ENCODE peak calls at places on chromosomes 5 and 9, in four cellular contexts. One of them, this sample, is unnamed.

GRCh38 chr9:132411091-132411508 is 1.1 kb downstream of the CFAP77 start:
- DNase-seq in HepG2: peak; percentile 54
- DNase-seq in DND-41: peak; percentile 60
- DNase-seq in CD8-positive, alpha-beta T cell: peak; percentile 41
- DNase-seq in this sample: peak; percentile 61

GRCh38 chr9:108889649-108890067 is 27.6 kb downstream of the ACTL7A start:
- DNase-seq in HepG2: peak; percentile 80
- DNase-seq in DND-41: no peak
- DNase-seq in CD8-positive, alpha-beta T cell: no peak
- DNase-seq in this sample: no peak

GRCh38 chr9:134345737-134346136 is 19.5 kb downstream of the RXRA start:
- DNase-seq in HepG2: no peak
- DNase-seq in DND-41: no peak
- DNase-seq in CD8-positive, alpha-beta T cell: no peak
- DNase-seq in this sample: no peak

GRCh38 chr5:40046792-40047191 is 622.0 kb upstream of the DAB2 start:
- DNase-seq in HepG2: no peak
- DNase-seq in DND-41: no peak
- DNase-seq in CD8-positive, alpha-beta T cell: no peak
- DNase-seq in this sample: no peak

GRCh38 chr5:32942225-32942989 is 231.3 kb downstream of the NPR3 start:
- DNase-seq in HepG2: peak; percentile 38
- DNase-seq in DND-41: peak; percentile 19
- DNase-seq in CD8-positive, alpha-beta T cell: no peak
- DNase-seq in this sample: peak; percentile 64

GRCh38 chr5:169534311-169534880 is 49.2 kb upstream of the SPDL1 start:
- DNase-seq in HepG2: no peak
- DNase-seq in DND-41: no peak
- DNase-seq in CD8-positive, alpha-beta T cell: no peak
- DNase-seq in this sample: no peak

GRCh38 chr5:3004361-3005080 is 253.0 kb upstream of the IRX2 start:
- DNase-seq in HepG2: no peak
- DNase-seq in DND-41: no peak
- DNase-seq in CD8-positive, alpha-beta T cell: no peak
- DNase-seq in this sample: no peak

GRCh38 chr9:100933656-100934055 is 94.9 kb upstream of the PLPPR1 start:
- DNase-seq in HepG2: no peak
- DNase-seq in DND-41: no peak
- DNase-seq in CD8-positive, alpha-beta T cell: no peak
- DNase-seq in this sample: no peak

GRCh38 chr5:81525690-81526089 is 131.8 kb upstream of the ACOT12 start:
- DNase-seq in HepG2: no peak
- DNase-seq in DND-41: no peak
- DNase-seq in CD8-positive, alpha-beta T cell: no peak
- DNase-seq in this sample: no peak

GRCh38 chr5:44827681-44828080 is 18.9 kb downstream of the MRPS30 start:
- DNase-seq in HepG2: no peak
- DNase-seq in DND-41: no peak
- DNase-seq in CD8-positive, alpha-beta T cell: no peak
- DNase-seq in this sample: no peak

GRCh38 chr9:109305801-109306200 is 15.1 kb downstream of the EPB41L4B start:
- DNase-seq in HepG2: no peak
- DNase-seq in DND-41: no peak
- DNase-seq in CD8-positive, alpha-beta T cell: no peak
- DNase-seq in this sample: no peak

GRCh38 chr5:55934117-55934613 is 60.6 kb downstream of the IL6ST start:
- DNase-seq in HepG2: peak; percentile 100
- DNase-seq in DND-41: no peak
- DNase-seq in CD8-positive, alpha-beta T cell: no peak
- DNase-seq in this sample: no peak

DNA sequence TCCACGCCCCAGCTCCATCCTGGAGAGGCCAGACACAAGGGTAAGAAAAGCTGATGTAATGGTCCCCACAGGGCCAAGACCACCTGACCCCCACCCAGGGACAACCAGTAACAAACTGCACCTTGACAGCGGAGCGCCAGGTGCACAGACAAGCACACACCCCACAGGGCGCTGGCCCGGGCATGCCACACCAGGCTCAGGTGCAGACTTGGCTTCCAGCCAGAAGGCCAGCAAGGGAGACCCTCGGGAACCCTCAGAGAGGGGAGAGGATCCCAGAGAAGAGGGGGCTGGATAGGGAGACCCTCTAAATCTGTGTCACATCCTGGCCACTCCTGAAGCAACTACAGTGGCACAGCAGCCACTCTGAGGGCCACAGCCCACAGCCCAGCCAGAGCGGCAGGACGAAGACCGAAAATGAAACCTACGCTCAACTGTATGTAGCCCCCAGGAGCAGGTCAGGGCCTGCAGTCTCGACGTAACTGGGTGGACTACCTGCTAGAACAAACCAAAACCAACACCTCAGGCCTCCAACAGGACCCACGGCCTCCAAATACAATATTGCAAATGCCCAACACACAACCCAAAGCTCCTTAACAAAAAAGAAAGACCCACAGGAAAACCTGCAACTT is 18.5 kb downstream of the CAMSAP1 start:
- DNase-seq in HepG2: no peak
- DNase-seq in DND-41: no peak
- DNase-seq in CD8-positive, alpha-beta T cell: no peak
- DNase-seq in this sample: no peak
- H3K4me3 ChIP-seq in HepG2: no peak overlapping the region
- H3K4me3 ChIP-seq in DND-41: no peak overlapping the region
- H3K4me3 ChIP-seq in CD8-positive, alpha-beta T cell: no peak overlapping the region
- H3K4me3 ChIP-seq in this sample: no peak overlapping the region

GRCh38 chr5:141512390-141513020 is 23.6 kb downstream of the PCDHGC5 start:
- DNase-seq in HepG2: peak; percentile 45
- DNase-seq in DND-41: peak; percentile 56
- DNase-seq in CD8-positive, alpha-beta T cell: peak; percentile 76
- DNase-seq in this sample: peak; percentile 48

GRCh38 chr5:141511771-141512325 is 23.0 kb downstream of the PCDHGC5 start:
- DNase-seq in HepG2: no peak
- DNase-seq in DND-41: no peak
- DNase-seq in CD8-positive, alpha-beta T cell: no peak
- DNase-seq in this sample: no peak

GRCh38 chr5:141514330-141515111 is 25.6 kb downstream of the PCDHGC5 start:
- DNase-seq in HepG2: no peak
- DNase-seq in DND-41: no peak
- DNase-seq in CD8-positive, alpha-beta T cell: no peak
- DNase-seq in this sample: no peak

GRCh38 chr5:141513627-141514329 is 24.9 kb downstream of the PCDHGC5 start:
- DNase-seq in HepG2: no peak
- DNase-seq in DND-41: no peak
- DNase-seq in CD8-positive, alpha-beta T cell: no peak
- DNase-seq in this sample: no peak

DNA sequence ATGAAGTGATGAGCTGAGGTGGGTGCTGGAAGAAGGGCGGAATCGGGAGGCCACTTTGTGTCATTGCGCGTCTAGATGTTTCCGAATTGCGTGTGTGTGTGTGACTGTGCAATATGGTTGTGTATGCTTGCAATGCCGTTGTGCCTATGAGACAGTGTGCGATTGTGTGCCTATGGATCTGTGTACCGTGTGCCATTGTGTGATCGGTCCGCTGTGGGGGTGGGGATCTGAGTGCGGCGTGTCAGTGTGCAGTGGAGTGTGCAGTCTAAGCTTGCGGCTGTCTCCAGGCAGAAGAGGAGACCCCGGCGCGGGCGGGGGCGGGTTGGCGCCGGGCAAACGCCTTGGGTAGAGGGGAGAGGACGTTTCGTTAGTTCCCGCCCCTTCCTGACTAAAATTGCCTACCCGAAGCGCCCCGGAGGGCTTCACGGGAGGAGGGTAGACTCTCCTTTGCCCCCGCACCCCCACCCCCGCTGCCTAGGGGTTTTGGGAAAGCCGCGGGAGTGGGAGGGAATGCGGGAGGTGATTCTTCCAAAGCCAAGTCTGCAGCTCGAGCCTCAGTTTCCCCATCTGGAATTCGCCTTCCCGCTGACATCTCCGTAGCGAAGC is 24.2 kb downstream of the PCDHGC5 start:
- DNase-seq in HepG2: no peak
- DNase-seq in DND-41: no peak
- DNase-seq in CD8-positive, alpha-beta T cell: no peak
- DNase-seq in this sample: no peak
- H3K4me3 ChIP-seq in HepG2: no peak overlapping the region
- H3K4me3 ChIP-seq in DND-41: no peak overlapping the region
- H3K4me3 ChIP-seq in CD8-positive, alpha-beta T cell: peak overlapping the region; percentile 50
- H3K4me3 ChIP-seq in this sample: no peak overlapping the region

DNA sequence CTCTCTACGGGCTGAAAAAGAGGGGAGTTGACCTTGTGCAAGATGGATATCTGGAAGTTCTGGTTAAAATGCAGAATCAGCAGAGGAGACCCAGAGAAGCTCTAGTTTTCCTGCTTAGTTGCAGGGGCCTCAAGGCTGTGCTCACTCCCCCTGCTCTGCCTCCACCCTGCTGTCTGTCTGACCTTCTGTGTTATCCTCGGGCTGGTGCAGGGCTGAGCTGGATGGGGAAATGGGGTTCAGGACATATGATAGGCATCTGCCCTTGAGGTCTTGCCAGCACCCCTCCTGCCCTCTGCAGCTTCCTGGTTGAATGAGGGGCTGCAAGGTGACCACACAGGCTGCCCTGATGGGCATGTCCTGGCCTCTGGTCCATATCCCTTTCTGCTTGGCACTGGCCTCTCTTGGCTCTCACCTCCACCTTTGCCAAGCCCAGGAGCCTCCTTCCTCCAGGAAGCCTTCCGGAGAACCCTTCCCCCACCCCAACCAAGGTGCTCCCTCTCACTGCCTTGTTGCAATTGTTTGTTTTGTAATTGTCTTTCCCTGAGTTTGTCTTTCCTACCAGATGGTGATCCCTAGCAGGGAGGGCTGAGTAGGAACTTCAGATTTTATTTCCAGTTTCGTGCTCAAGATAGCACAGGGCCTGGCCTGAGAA is 1.3 kb downstream of the TMEM268 start:
- DNase-seq in HepG2: no peak
- DNase-seq in DND-41: peak; percentile 9
- DNase-seq in CD8-positive, alpha-beta T cell: no peak
- DNase-seq in this sample: no peak
- H3K4me3 ChIP-seq in HepG2: peak overlapping the region; percentile 61
- H3K4me3 ChIP-seq in DND-41: peak overlapping the region; percentile 63
- H3K4me3 ChIP-seq in CD8-positive, alpha-beta T cell: peak overlapping the region; percentile 90
- H3K4me3 ChIP-seq in this sample: peak overlapping the region; percentile 87

GRCh38 chr9:130825051-130825651 is 9.9 kb upstream of the ABL1 start:
- DNase-seq in HepG2: no peak
- DNase-seq in DND-41: no peak
- DNase-seq in CD8-positive, alpha-beta T cell: no peak
- DNase-seq in this sample: no peak
- H3K4me3 ChIP-seq in HepG2: no peak overlapping the region
- H3K4me3 ChIP-seq in DND-41: no peak overlapping the region
- H3K4me3 ChIP-seq in CD8-positive, alpha-beta T cell: no peak overlapping the region
- H3K4me3 ChIP-seq in this sample: no peak overlapping the region

GRCh38 chr9:975740-976257 is 656 bp upstream of the DMRT3 start:
- DNase-seq in HepG2: no peak
- DNase-seq in DND-41: no peak
- DNase-seq in CD8-positive, alpha-beta T cell: no peak
- DNase-seq in this sample: no peak

GRCh38 chr9:974064-974992 is 2.1 kb upstream of the DMRT3 start:
- DNase-seq in HepG2: no peak
- DNase-seq in DND-41: no peak
- DNase-seq in CD8-positive, alpha-beta T cell: no peak
- DNase-seq in this sample: no peak

GRCh38 chr9:976258-976804 is at the start of gene DMRT3:
- DNase-seq in HepG2: no peak
- DNase-seq in DND-41: no peak
- DNase-seq in CD8-positive, alpha-beta T cell: no peak
- DNase-seq in this sample: no peak

GRCh38 chr9:976805-977360 is 428 bp downstream of the DMRT3 start:
- DNase-seq in HepG2: no peak
- DNase-seq in DND-41: no peak
- DNase-seq in CD8-positive, alpha-beta T cell: no peak
- DNase-seq in this sample: no peak

GRCh38 chr9:974993-975739 is 1.3 kb upstream of the DMRT3 start:
- DNase-seq in HepG2: no peak
- DNase-seq in DND-41: no peak
- DNase-seq in CD8-positive, alpha-beta T cell: no peak
- DNase-seq in this sample: no peak
- H3K4me3 ChIP-seq in HepG2: no peak overlapping the region
- H3K4me3 ChIP-seq in DND-41: no peak overlapping the region
- H3K4me3 ChIP-seq in CD8-positive, alpha-beta T cell: no peak overlapping the region
- H3K4me3 ChIP-seq in this sample: no peak overlapping the region

GRCh38 chr5:54523534-54523933 is 6.0 kb downstream of the SNX18 start:
- DNase-seq in HepG2: no peak
- DNase-seq in DND-41: no peak
- DNase-seq in CD8-positive, alpha-beta T cell: no peak
- DNase-seq in this sample: no peak

GRCh38 chr5:54524082-54524481 is 6.5 kb downstream of the SNX18 start:
- DNase-seq in HepG2: no peak
- DNase-seq in DND-41: no peak
- DNase-seq in CD8-positive, alpha-beta T cell: no peak
- DNase-seq in this sample: no peak

GRCh38 chr5:54520940-54521339 is 3.4 kb downstream of the SNX18 start:
- DNase-seq in HepG2: no peak
- DNase-seq in DND-41: no peak
- DNase-seq in CD8-positive, alpha-beta T cell: no peak
- DNase-seq in this sample: no peak

GRCh38 chr5:54520438-54520846 is 2.9 kb downstream of the SNX18 start:
- DNase-seq in HepG2: no peak
- DNase-seq in DND-41: no peak
- DNase-seq in CD8-positive, alpha-beta T cell: no peak
- DNase-seq in this sample: no peak

DNA sequence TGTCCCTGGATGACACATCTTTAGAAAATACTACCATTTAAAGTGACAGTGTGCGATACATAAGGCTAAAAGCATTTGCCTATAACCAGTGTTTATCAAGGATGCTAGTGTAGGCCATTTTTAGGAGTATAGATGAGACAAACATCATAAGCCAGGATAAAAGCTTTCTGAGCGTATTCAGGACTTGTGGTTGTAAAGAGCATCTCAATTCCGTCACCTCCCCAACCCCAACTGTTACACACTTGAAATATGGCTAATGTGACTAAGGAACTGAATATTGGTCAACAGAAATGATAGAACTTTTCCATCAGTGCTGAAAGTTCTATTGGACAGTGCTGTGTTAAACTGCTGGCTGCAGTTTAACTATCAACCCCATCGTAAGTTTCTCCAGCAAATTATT is 4.5 kb downstream of the SNX18 start:
- DNase-seq in HepG2: no peak
- DNase-seq in DND-41: no peak
- DNase-seq in CD8-positive, alpha-beta T cell: no peak
- DNase-seq in this sample: no peak
- H3K4me3 ChIP-seq in HepG2: no peak overlapping the region
- H3K4me3 ChIP-seq in DND-41: no peak overlapping the region
- H3K4me3 ChIP-seq in CD8-positive, alpha-beta T cell: no peak overlapping the region
- H3K4me3 ChIP-seq in this sample: no peak overlapping the region

DNA sequence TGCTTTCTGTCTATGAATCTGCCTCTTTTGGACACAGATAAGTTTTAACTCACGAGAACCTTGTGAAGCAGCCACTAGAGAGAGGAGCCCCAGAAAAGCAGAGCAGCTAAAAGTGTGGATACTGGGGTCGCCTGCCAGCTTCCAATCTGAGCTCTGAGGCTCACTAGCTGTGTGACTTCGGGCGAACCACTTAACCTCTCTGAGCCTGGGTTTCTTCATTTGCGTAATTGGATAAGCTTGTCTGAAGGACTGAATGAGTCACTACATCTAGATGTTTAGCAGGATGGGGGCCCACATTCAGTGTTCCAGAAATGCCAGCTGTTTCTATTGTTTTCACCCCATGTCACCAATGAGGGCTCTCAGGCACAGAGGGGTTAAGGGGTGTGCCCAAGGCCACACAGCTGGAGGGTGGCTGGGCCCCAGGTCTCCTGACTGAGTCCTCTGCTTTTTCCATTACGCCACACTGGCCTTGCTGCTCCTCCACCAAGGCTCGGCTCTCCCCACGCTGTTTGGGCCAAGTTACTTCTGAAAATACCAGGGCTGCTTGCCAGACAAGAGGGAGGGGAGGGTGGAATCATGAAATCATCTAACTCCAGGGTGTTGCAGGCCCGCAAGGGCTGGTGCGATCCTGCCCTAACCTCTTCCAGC is 36.2 kb downstream of the SH3PXD2B start:
- DNase-seq in HepG2: peak; percentile 20
- DNase-seq in DND-41: no peak
- DNase-seq in CD8-positive, alpha-beta T cell: no peak
- DNase-seq in this sample: no peak
- H3K4me3 ChIP-seq in HepG2: no peak overlapping the region
- H3K4me3 ChIP-seq in DND-41: no peak overlapping the region
- H3K4me3 ChIP-seq in CD8-positive, alpha-beta T cell: no peak overlapping the region
- H3K4me3 ChIP-seq in this sample: no peak overlapping the region

This sample was measured in Jurkat, Clone E6-1.